ENCODE peak calls at places on chromosomes 16 and 17, in four cellular contexts. One of them, this sample, is unnamed.
A peak's percentile ranks its signal among the peaks of the same experiment; 100 is the strongest.

GRCh38 chr16:85370881-85371651 is 242.1 kb upstream of the GSE1 start:
- DNase-seq in mesendoderm: no peak
- DNase-seq in H7: no peak
- DNase-seq in lower lobe of right lung: peak; percentile 77
- DNase-seq in this sample: no peak

GRCh38 chr16:81214745-81215166 is 23.7 kb upstream of the BCO1 start:
- DNase-seq in mesendoderm: peak; percentile 65
- DNase-seq in H7: peak; percentile 89
- DNase-seq in lower lobe of right lung: no peak
- DNase-seq in this sample: no peak

GRCh38 chr17:43468746-43469544 is 14.8 kb upstream of the DHX8 start:
- DNase-seq in mesendoderm: peak; percentile 52
- DNase-seq in H7: no peak
- DNase-seq in lower lobe of right lung: no peak
- DNase-seq in this sample: no peak

GRCh38 chr16:84009282-84009681 is 33.3 kb downstream of the SLC38A8 start:
- DNase-seq in mesendoderm: no peak
- DNase-seq in H7: no peak
- DNase-seq in lower lobe of right lung: no peak
- DNase-seq in this sample: no peak

GRCh38 chr16:25013751-25014499 is 1.2 kb downstream of the ARHGAP17 start:
- DNase-seq in mesendoderm: no peak
- DNase-seq in H7: no peak
- DNase-seq in lower lobe of right lung: no peak
- DNase-seq in this sample: no peak

GRCh38 chr16:57508084-57508425 is 21.8 kb upstream of the DOK4 start:
- DNase-seq in mesendoderm: no peak
- DNase-seq in H7: no peak
- DNase-seq in lower lobe of right lung: no peak
- DNase-seq in this sample: no peak

GRCh38 chr16:56824335-56824734 is 40.7 kb upstream of the SLC12A3 start:
- DNase-seq in mesendoderm: peak; percentile 44
- DNase-seq in H7: no peak
- DNase-seq in lower lobe of right lung: peak; percentile 59
- DNase-seq in this sample: no peak

GRCh38 chr16:54200161-54200534 is 86.4 kb downstream of the IRX3 start:
- DNase-seq in mesendoderm: no peak
- DNase-seq in H7: no peak
- DNase-seq in lower lobe of right lung: no peak
- DNase-seq in this sample: no peak

GRCh38 chr16:31916056-31916488 is 42.5 kb downstream of the ZNF267 start:
- DNase-seq in mesendoderm: peak; percentile 9
- DNase-seq in H7: no peak
- DNase-seq in lower lobe of right lung: no peak
- DNase-seq in this sample: no peak

GRCh38 chr16:12158428-12158827 is 181.9 kb downstream of the SNX29 start:
- DNase-seq in mesendoderm: no peak
- DNase-seq in H7: no peak
- DNase-seq in lower lobe of right lung: no peak
- DNase-seq in this sample: no peak

GRCh38 chr16:50603206-50604064 is 55.2 kb downstream of the NKD1 start:
- DNase-seq in mesendoderm: no peak
- DNase-seq in H7: no peak
- DNase-seq in lower lobe of right lung: no peak
- DNase-seq in this sample: no peak

GRCh38 chr17:74907012-74907411 is 13.6 kb upstream of the FADS6 start:
- DNase-seq in mesendoderm: no peak
- DNase-seq in H7: no peak
- DNase-seq in lower lobe of right lung: no peak
- DNase-seq in this sample: no peak

GRCh38 chr16:58027341-58028167 is 2.0 kb downstream of the MMP15 start:
- DNase-seq in mesendoderm: peak; percentile 90
- DNase-seq in H7: peak; percentile 97
- DNase-seq in lower lobe of right lung: peak; percentile 63
- DNase-seq in this sample: no peak

This sample was measured in B cell.